ENCODE peak calls at places on chromosomes 1 and 21, in five cellular contexts. Q, K, S, I and B are unnamed samples.

GRCh38 chr1:212607924-212608208 is 695 bp upstream of the ATF3 start:
- DNase-seq in Q (no peak), K (no peak), S (no peak), I (no peak), B (no peak)

GRCh38 chr1:228085287-228085926 is 2.9 kb downstream of the ARF1 start:
- DNase-seq in Q (peak; percentile 38), K (peak; percentile 84), S (peak; percentile 52), I (no peak), B (no peak)

GRCh38 chr1:211507365-211507764 is 15.4 kb upstream of the RD3 start:
- DNase-seq in Q (no peak), K (no peak), S (no peak), I (no peak), B (no peak)

GRCh38 chr1:231044588-231044987 is 4.5 kb upstream of the FAM89A start:
- DNase-seq in Q (no peak), K (no peak), S (no peak), I (no peak), B (no peak)

GRCh38 chr1:25123551-25123950 is 108.8 kb downstream of the SYF2 start:
- DNase-seq in Q (no peak), K (no peak), S (no peak), I (no peak), B (no peak)

GRCh38 chr1:27618341-27619067 is 14.6 kb upstream of the AHDC1 start:
- DNase-seq in Q (no peak), K (no peak), S (no peak), I (no peak), B (no peak)

GRCh38 chr1:37513795-37514349 is 694 bp downstream of the MEAF6 start:
- DNase-seq in Q (no peak), K (no peak), S (peak; percentile 18), I (no peak), B (no peak)

GRCh38 chr1:230144010-230144614 is 77.1 kb downstream of the GALNT2 start:
- DNase-seq in Q (no peak), K (no peak), S (no peak), I (no peak), B (no peak)

GRCh38 chr1:27574871-27575831 is 28.8 kb downstream of the AHDC1 start:
- DNase-seq in Q (no peak), K (peak; percentile 85), S (peak; percentile 81), I (peak; percentile 87), B (no peak)

GRCh38 chr1:57312869-57313268 is 111.0 kb downstream of the DAB1 start:
- DNase-seq in Q (no peak), K (no peak), S (no peak), I (no peak), B (no peak)

GRCh38 chr1:81617308-81618027 is 183.3 kb upstream of the ADGRL2 start:
- DNase-seq in Q (peak; percentile 5), K (peak; percentile 4), S (no peak), I (no peak), B (no peak)

GRCh38 chr1:211415700-211416099 is 76.3 kb downstream of the RD3 start:
- DNase-seq in Q (no peak), K (no peak), S (no peak), I (no peak), B (no peak)

GRCh38 chr1:94025383-94026340 is 95.3 kb downstream of the ABCA4 start:
- DNase-seq in Q (peak; percentile 70), K (peak; percentile 79), S (peak; percentile 52), I (peak; percentile 52), B (no peak)

GRCh38 chr1:160375788-160376524 is 9.1 kb downstream of the NHLH1 start:
- DNase-seq in Q (no peak), K (no peak), S (no peak), I (no peak), B (peak; percentile 79)

GRCh38 chr1:17866451-17867029 is 111.4 kb downstream of the ACTL8 start:
- DNase-seq in Q (no peak), K (peak; percentile 95), S (peak; percentile 81), I (no peak), B (peak; percentile 16)

GRCh38 chr1:221795400-221795799 is 53.5 kb upstream of the DUSP10 start:
- DNase-seq in Q (no peak), K (no peak), S (no peak), I (no peak), B (no peak)

GRCh38 chr1:3138623-3139151 is 69.7 kb downstream of the PRDM16 start:
- DNase-seq in Q (no peak), K (no peak), S (no peak), I (no peak), B (no peak)

GRCh38 chr1:95257758-95258157 is 23.7 kb downstream of the RWDD3 start:
- DNase-seq in Q (no peak), K (peak; percentile 10), S (no peak), I (no peak), B (no peak)

GRCh38 chr1:180116964-180117763 is 37.5 kb upstream of the QSOX1 start:
- DNase-seq in Q (no peak), K (peak; percentile 57), S (peak; percentile 21), I (peak; percentile 46), B (no peak)

GRCh38 chr1:32014937-32015363 is 1.3 kb downstream of the KHDRBS1 start:
- DNase-seq in Q (no peak), K (no peak), S (no peak), I (no peak), B (no peak)

GRCh38 chr1:151653397-151653796 is 41.5 kb downstream of the SNX27 start:
- DNase-seq in Q (no peak), K (peak; percentile 62), S (peak; percentile 69), I (no peak), B (no peak)

GRCh38 chr1:52695627-52696026 is 2.5 kb downstream of the COA7 start:
- DNase-seq in Q (no peak), K (no peak), S (no peak), I (no peak), B (no peak)
- H3K4me3 ChIP-seq in Q (no peak overlapping the region), K (no peak overlapping the region), S (no peak overlapping the region), I (no peak overlapping the region), B (no peak overlapping the region)

DNA sequence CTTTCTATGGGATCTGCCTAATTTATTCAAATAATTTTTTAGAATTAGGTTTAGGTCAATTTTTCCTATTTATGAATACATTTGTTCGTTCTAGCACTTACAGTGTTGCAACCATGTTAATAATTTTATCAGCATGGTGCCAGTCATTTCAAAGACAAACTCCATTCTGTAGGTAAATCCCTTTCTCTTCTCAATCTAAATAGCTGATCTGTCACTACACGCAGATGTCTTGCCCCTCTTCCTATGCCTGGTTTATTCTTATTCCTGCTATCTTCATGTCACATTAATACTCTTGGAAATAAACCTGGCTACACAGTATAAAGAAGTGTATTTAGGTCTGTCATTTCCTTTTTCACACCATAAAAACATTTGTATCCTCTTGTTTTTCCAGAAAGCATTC is 1172.4 kb downstream of the BRINP3 start:
- DNase-seq in Q (no peak), K (no peak), S (no peak), I (no peak), B (no peak)
- TF ChIP-seq CTCF in Q (no peak), K (no peak), S (no peak), I (no peak), B (no peak)

DNA sequence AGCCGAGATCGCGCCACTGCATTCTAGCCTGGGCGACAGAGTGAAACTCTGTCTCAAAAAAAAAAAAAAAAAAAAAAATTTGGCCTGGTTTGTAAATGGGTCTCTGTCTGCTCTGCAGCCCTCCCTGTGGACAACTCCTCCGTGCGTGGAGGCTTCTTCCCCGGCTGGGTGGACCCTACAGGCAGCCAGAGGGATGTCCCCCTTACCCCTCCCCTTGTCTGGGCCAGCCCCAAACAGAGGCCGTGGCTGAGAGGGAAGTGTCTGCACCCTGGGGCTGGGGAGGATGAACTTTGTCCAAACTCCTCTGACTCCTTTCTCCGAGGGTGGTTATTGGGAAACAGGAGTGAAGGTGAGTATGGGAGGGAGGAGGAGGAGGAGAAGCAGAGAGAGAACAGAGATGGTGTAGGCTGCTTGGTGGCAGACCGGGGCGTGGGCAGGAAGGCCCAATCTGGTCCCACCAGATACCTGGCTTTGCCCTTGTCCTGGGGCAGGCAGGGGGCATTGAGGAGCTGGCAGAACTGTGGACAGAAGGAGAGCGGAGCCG is 61.3 kb downstream of the UBIAD1 start:
- DNase-seq in Q (no peak), K (no peak), S (no peak), I (no peak), B (no peak)
- H3K4me3 ChIP-seq in Q (no peak overlapping the region), K (no peak overlapping the region), S (no peak overlapping the region), I (no peak overlapping the region), B (no peak overlapping the region)

DNA sequence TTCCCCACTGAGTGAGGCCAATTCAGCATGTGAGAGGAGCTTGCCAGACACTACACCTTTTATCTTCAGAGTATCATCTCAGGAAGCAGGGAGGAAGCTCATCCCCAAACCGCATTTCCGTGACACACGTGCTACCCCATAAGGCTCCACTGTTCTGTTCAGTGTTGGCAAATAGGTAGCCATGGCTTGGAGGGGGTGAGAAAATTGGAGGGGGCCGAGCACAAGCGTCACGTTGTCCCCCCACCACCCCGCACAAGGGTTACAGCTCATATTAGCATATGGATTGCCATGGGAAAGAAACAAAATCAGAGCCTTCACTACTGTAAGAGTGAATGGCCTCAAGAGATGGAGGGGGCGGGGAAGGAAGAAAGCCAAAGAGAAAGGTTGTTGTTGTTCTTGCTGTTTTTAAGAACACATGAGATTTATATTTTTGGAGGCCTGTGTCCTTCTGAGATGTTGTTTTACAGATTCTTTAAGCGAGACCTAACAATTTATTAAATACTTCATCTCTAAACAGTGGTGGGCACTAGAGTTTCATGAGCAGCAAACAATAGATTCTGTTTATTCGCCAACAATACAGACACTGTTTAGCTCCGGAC is 46.8 kb downstream of the OLIG1 start:
- DNase-seq in Q (no peak), K (no peak), S (no peak), I (no peak), B (peak; percentile 57)
- TF ChIP-seq CTCF in Q (no peak), K (no peak), S (no peak), I (no peak), B (no peak)

GRCh38 chr1:77133731-77134358 is 85.4 kb downstream of the PIGK start:
- DNase-seq in Q (no peak), K (no peak), S (no peak), I (no peak), B (no peak)
- H3K4me3 ChIP-seq in Q (no peak overlapping the region), K (no peak overlapping the region), S (no peak overlapping the region), I (no peak overlapping the region), B (no peak overlapping the region)

GRCh38 chr1:207876129-207876528 is 34.8 kb downstream of the CD34 start:
- DNase-seq in Q (no peak), K (no peak), S (no peak), I (no peak), B (no peak)
- TF ChIP-seq CTCF in Q (peak; percentile 20), K (peak; percentile 19), S (peak; percentile 11), I (no peak), B (no peak)